ENCODE peak calls at places on chromosomes 7 and 10, in four cellular contexts. F, U, R and B are unnamed samples.
A peak's percentile ranks its signal among the peaks of the same experiment; 100 is the strongest.

GRCh38 chr10:75951627-75952026 is 520.2 kb downstream of the LRMDA start:
- DNase-seq in F (no peak), U (no peak), R (no peak), B (no peak)

GRCh38 chr7:155951554-155952158 is 139.4 kb upstream of the SHH start:
- DNase-seq in U (no peak), R (no peak), F (no peak), B (no peak)

GRCh38 chr7:131638641-131639430 is 82.4 kb upstream of the PODXL start:
- DNase-seq in R (no peak), U (no peak), F (no peak), B (no peak)

GRCh38 chr7:157945401-157945800 is 608.6 kb downstream of the DNAJB6 start:
- DNase-seq in U (no peak), R (no peak), F (no peak), B (no peak)

GRCh38 chr7:88665892-88666514 is 93.5 kb upstream of the ZNF804B start:
- DNase-seq in R (no peak), U (peak; percentile 5), F (no peak), B (no peak)

GRCh38 chr10:59588791-59589190 is 120.9 kb downstream of the SLC16A9 start:
- DNase-seq in R (no peak), F (no peak), U (no peak), B (no peak)

GRCh38 chr7:149293338-149293737 is 31.3 kb downstream of the ZNF783 start:
- DNase-seq in R (no peak), U (no peak), F (no peak), B (no peak)

GRCh38 chr7:134289423-134289822 is 27.3 kb downstream of the SLC35B4 start:
- DNase-seq in U (no peak), R (peak; percentile 24), F (no peak), B (no peak)

GRCh38 chr10:21953585-21954057 is 49.9 kb downstream of the DNAJC1 start:
- DNase-seq in U (peak; percentile 70), F (no peak), R (no peak), B (no peak)

GRCh38 chr10:67808706-67809105 is 29.3 kb downstream of the DNAJC12 start:
- DNase-seq in F (no peak), R (no peak), U (no peak), B (no peak)

GRCh38 chr10:29268011-29268410 is 20.9 kb upstream of the LYZL1 start:
- DNase-seq in U (no peak), R (no peak), F (no peak), B (no peak)

GRCh38 chr7:108402865-108403264 is 53.4 kb downstream of the NRCAM start:
- DNase-seq in F (no peak), U (no peak), R (no peak), B (no peak)

GRCh38 chr7:99080679-99081078 is 63.2 kb downstream of the SMURF1 start:
- DNase-seq in F (no peak), U (no peak), R (no peak), B (no peak)

GRCh38 chr10:90587081-90587491 is 270.8 kb downstream of the HTR7 start:
- DNase-seq in U (no peak), F (no peak), R (no peak), B (no peak)

GRCh38 chr7:144437370-144438191 is 34.1 kb upstream of the NOBOX start:
- DNase-seq in F (no peak), R (peak; percentile 23), U (peak; percentile 85), B (no peak)

GRCh38 chr7:144738708-144739314 is 97.0 kb downstream of the TPK1 start:
- DNase-seq in U (peak; percentile 45), F (no peak), R (no peak), B (no peak)

GRCh38 chr7:120988591-120989299 is at the start of gene CPED1:
- DNase-seq in R (peak; percentile 78), F (peak; percentile 51), U (peak; percentile 71), B (peak; percentile 82)

GRCh38 chr10:132003286-132003924 is 21.7 kb upstream of the BNIP3 start:
- DNase-seq in F (no peak), U (no peak), R (no peak), B (peak; percentile 48)

GRCh38 chr7:116169060-116169459 is 41.3 kb upstream of the TES start:
- DNase-seq in R (no peak), U (no peak), F (no peak), B (no peak)

GRCh38 chr10:22491931-22492615 is 146.8 kb downstream of the SPAG6 start:
- DNase-seq in F (no peak), R (no peak), U (no peak), B (no peak)

GRCh38 chr10:23918090-23918704 is 290.7 kb upstream of the KIAA1217 start:
- DNase-seq in R (no peak), F (no peak), U (no peak), B (no peak)

GRCh38 chr7:37336259-37336658 is 112.4 kb downstream of the ELMO1 start:
- DNase-seq in U (no peak), R (no peak), F (no peak), B (no peak)

GRCh38 chr7:107559864-107560263 is 3.9 kb downstream of the COG5 start:
- DNase-seq in F (no peak), U (no peak), R (no peak), B (no peak)

GRCh38 chr10:50210876-50211275 is 40.4 kb downstream of the ASAH2 start:
- DNase-seq in U (no peak), F (no peak), R (no peak), B (no peak)

GRCh38 chr7:122337011-122337410 is 32.5 kb upstream of the FEZF1 start:
- DNase-seq in U (no peak), F (no peak), R (no peak), B (no peak)

GRCh38 chr10:96618648-96619047 is 31.8 kb upstream of the TM9SF3 start:
- DNase-seq in U (no peak), F (peak; percentile 66), R (no peak), B (no peak)

GRCh38 chr7:54831644-54832095 is 72.7 kb upstream of the SEC61G start:
- DNase-seq in U (no peak), R (no peak), F (no peak), B (no peak)

GRCh38 chr10:6564367-6564766 is 15.7 kb downstream of the PRKCQ start:
- DNase-seq in U (no peak), R (no peak), F (no peak), B (no peak)

DNA sequence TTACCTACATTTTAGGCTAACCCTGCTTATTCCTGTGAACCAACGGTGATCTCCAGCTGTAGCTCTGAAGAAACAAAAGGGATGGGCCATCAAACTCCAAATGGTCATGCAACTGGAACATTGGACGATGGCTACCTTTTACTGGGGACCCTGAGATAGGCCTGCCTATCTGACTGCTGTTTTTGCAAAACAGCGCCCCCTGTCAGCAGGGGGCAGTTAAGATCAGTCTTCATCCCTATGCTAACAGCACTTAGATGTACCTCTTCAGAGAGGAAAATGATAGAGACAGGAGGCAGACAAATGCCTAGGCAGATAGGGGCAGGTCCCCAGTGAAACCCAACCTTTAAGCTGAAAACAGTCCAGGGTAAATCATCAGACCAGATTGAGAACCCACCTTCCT is 1085.4 kb upstream of the SORCS1 start:
- DNase-seq in R (no peak), F (no peak), U (peak; percentile 16), B (no peak)
- TF ChIP-seq CTCF in R (no peak), F (no peak), U (peak; percentile 66), B (no peak)

DNA sequence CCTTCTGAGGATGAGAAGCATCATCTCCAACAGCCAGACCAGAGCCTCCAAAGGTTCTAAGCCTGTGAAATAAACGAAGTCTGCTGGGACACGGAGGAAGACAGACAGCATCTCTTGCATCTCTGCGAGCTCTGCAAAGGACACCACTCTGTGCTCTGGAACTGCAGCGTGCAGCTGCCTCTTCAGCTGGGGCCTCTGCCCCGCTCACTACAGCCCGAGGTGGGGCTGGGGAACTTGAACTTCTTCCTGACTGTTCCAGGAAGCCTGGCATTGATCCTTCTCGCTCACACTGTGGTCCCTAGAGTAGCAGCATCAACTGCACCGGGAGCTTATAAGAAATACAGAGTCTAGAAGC is 163.3 kb downstream of the USP6NL start:
- DNase-seq in F (no peak), U (no peak), R (no peak), B (no peak)
- H3K4me3 ChIP-seq in F (no peak overlapping the region), U (no peak overlapping the region), R (no peak overlapping the region), B (no peak overlapping the region)

DNA sequence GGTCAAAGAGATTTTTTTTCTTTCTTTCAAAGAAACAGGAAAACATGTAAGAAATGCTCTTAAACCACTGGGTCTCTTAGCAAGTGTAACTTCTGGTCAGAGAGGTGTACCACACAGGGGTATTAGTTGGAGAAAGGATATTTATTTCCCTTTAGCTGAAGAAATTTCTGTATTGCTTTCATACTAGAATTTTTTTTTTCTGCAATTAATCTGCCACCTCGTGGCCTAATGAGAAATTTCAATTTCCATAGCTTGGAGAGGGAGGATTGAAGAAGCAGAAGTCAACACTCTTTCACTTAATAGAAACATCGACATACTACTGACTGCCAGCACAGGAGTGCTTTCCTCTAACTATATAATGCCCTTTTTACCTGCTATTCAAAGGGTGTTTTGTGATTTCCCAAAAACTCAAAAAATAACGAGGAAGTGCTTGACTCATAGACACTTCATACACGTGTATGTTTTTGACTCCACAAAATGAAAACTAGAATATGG is 177.6 kb upstream of the NAMPT start:
- DNase-seq in R (no peak), F (no peak), U (peak; percentile 47), B (no peak)
- TF ChIP-seq CTCF in R (peak; percentile 54), F (peak; percentile 63), U (peak; percentile 42), B (peak; percentile 75)

GRCh38 chr10:129468187-129468586 is 1.1 kb downstream of the MGMT start:
- DNase-seq in F (no peak), R (no peak), U (no peak), B (no peak)
- H3K4me3 ChIP-seq in F (no peak overlapping the region), R (no peak overlapping the region), U (no peak overlapping the region), B (no peak overlapping the region)

GRCh38 chr7:17681965-17682364 is 258.3 kb downstream of the SNX13 start:
- DNase-seq in R (no peak), U (no peak), F (no peak), B (no peak)

GRCh38 chr7:17680026-17680425 is 260.3 kb downstream of the SNX13 start:
- DNase-seq in F (no peak), R (no peak), U (peak; percentile 20), B (no peak)

GRCh38 chr7:17682586-17682985 is 257.7 kb downstream of the SNX13 start:
- DNase-seq in R (no peak), F (no peak), U (no peak), B (no peak)

GRCh38 chr7:17679427-17679826 is 260.9 kb downstream of the SNX13 start:
- DNase-seq in R (no peak), F (no peak), U (peak; percentile 16), B (no peak)

DNA sequence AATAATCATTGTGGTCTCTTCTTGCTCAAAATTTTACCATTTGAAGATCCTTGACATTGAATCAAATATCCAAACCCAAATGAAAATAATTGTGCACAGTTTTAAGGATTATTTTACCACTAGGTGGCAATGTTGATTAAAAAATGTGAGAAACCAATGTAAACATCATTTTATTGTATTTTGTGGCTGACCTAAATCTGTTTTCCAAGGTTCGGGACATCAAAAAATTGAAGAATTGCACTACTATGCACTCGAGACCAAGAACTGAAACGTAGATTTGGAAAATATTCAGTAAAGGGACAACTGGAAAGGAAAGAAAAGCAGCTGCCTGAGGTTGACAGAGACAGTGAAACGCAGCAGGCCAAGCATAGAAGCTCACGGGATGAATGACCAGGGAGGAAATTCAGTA is 259.3 kb downstream of the SNX13 start:
- DNase-seq in R (no peak), U (peak; percentile 56), F (no peak), B (no peak)
- TF ChIP-seq CTCF in R (peak; percentile 75), U (peak; percentile 51), F (no peak), B (peak; percentile 33)